ENCODE peak calls at places on chromosome 3, in seven cellular contexts. U is mesendoderm, H is endothelial cell of umbilical vein, Z is endodermal cell, M is HCT116, S is astrocyte, O is GM23248. C is an unnamed sample.

GRCh38 chr3:127418560-127419099 is 130.8 kb upstream of the PRR20G start:
- DNase-seq in U (no peak), H (no peak), Z (peak), M (no peak), S (no peak), O (no peak), C (no peak)

GRCh38 chr3:61985020-61985419 is 388.3 kb downstream of the FEZF2 start:
- DNase-seq in U (no peak), H (peak), Z (no peak), M (no peak), S (peak), O (peak), C (peak)

GRCh38 chr3:63977893-63978292 is 45.4 kb downstream of the PSMD6 start:
- DNase-seq in U (no peak), H (no peak), Z (no peak), M (no peak), S (no peak), O (peak), C (no peak)

GRCh38 chr3:101643861-101644613 is 32.9 kb downstream of the ZBTB11 start:
- DNase-seq in U (no peak), H (peak), Z (no peak), M (peak), S (peak), O (peak), C (peak)

GRCh38 chr3:173911446-173911845 is 513.9 kb downstream of the NLGN1 start:
- DNase-seq in U (no peak), H (no peak), Z (no peak), M (no peak), S (peak), O (no peak), C (no peak)

GRCh38 chr3:4950948-4951347 is 28.3 kb upstream of the BHLHE40 start:
- DNase-seq in U (no peak), H (no peak), Z (no peak), M (no peak), S (no peak), O (no peak), C (peak)

GRCh38 chr3:54850484-54851003 is 77.3 kb downstream of the LRTM1 start:
- DNase-seq in U (no peak), H (no peak), Z (no peak), M (no peak), S (no peak), O (no peak), C (no peak)

GRCh38 chr3:106534206-106534605 is 665.4 kb upstream of the CBLB start:
- DNase-seq in U (no peak), H (peak), Z (no peak), M (no peak), S (peak), O (peak), C (peak)

GRCh38 chr3:178095522-178095921 is 440.7 kb upstream of the KCNMB2 start:
- DNase-seq in U (no peak), H (no peak), Z (no peak), M (no peak), S (no peak), O (no peak), C (no peak)

GRCh38 chr3:165336786-165337185 is 140.6 kb upstream of the SLITRK3 start:
- DNase-seq in U (no peak), H (no peak), Z (no peak), M (no peak), S (peak), O (no peak), C (peak)

GRCh38 chr3:114551770-114552526 is 258.1 kb downstream of the TIGIT start:
- DNase-seq in U (no peak), H (peak), Z (no peak), M (peak), S (peak), O (peak), C (peak)

GRCh38 chr3:50257990-50258389 is 11.0 kb upstream of the SEMA3B start:
- DNase-seq in U (no peak), H (no peak), Z (no peak), M (no peak), S (no peak), O (no peak), C (no peak)

GRCh38 chr3:25916286-25916685 is 126.4 kb downstream of the OXSM start:
- DNase-seq in U (no peak), H (no peak), Z (no peak), M (no peak), S (no peak), O (no peak), C (peak)

GRCh38 chr3:71461749-71462483 is 121.6 kb downstream of the FOXP1 start:
- DNase-seq in U (peak), H (no peak), Z (no peak), M (no peak), S (peak), O (peak), C (peak)

GRCh38 chr3:70832811-70833509 is 520.5 kb upstream of the MDFIC2 start:
- DNase-seq in U (no peak), H (no peak), Z (no peak), M (no peak), S (peak), O (peak), C (no peak)

GRCh38 chr3:161139686-161140085 is 34.5 kb upstream of the B3GALNT1 start:
- DNase-seq in U (no peak), H (peak), Z (no peak), M (no peak), S (no peak), O (no peak), C (peak)

GRCh38 chr3:55654123-55654787 is 167.1 kb upstream of the WNT5A start:
- DNase-seq in U (no peak), H (no peak), Z (no peak), M (no peak), S (no peak), O (no peak), C (no peak)

GRCh38 chr3:65914740-65915366 is 123.9 kb downstream of the MAGI1 start:
- DNase-seq in U (peak), H (peak), Z (no peak), M (no peak), S (no peak), O (peak), C (peak)

GRCh38 chr3:131388400-131388799 is 6.8 kb downstream of the NUDT16 start:
- DNase-seq in U (no peak), H (peak), Z (no peak), M (no peak), S (peak), O (peak), C (peak)

GRCh38 chr3:156160653-156161052 is 40.3 kb downstream of the KCNAB1 start:
- DNase-seq in U (no peak), H (peak), Z (no peak), M (no peak), S (no peak), O (no peak), C (no peak)

GRCh38 chr3:79419222-79419621 is 348.6 kb downstream of the ROBO1 start:
- DNase-seq in U (no peak), H (no peak), Z (no peak), M (no peak), S (peak), O (peak), C (no peak)

GRCh38 chr3:88324788-88325187 is 175.0 kb downstream of the C3orf38 start:
- DNase-seq in U (no peak), H (no peak), Z (no peak), M (no peak), S (no peak), O (no peak), C (no peak)

GRCh38 chr3:30354972-30355371 is 251.4 kb upstream of the TGFBR2 start:
- DNase-seq in U (no peak), H (peak), Z (no peak), M (no peak), S (no peak), O (no peak), C (peak)

GRCh38 chr3:37671000-37671483 is 190.6 kb upstream of the CTDSPL start:
- DNase-seq in U (no peak), H (no peak), Z (no peak), M (no peak), S (no peak), O (no peak), C (no peak)

GRCh38 chr3:134312072-134312872 is 61.6 kb upstream of the RYK start:
- DNase-seq in U (peak), H (no peak), Z (peak), M (no peak), S (peak), O (peak), C (peak)
- H3K27ac ChIP-seq in U (no peak), H (no peak), Z (no peak), M (peak), S (peak), O (peak), C (no peak)

DNA sequence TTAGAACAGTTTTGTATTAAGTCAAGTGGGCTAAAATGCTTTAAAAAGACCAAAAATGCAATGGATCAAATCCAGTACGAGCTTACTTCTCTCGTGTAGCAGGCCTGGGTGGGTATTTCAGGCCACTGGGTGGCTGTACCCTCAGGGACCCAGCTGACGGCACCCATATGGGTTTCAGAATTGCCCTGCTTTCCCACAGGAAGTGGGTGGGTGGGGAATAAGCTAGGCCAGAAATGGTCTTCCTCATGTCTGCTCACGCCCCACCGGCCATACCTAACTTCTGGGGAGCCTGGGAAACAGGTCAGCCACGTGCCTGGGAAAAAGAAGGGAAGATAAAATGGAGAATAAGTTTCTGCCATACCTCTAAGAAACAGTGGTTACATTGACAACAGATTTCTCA is 20.3 kb downstream of the GPR160 start:
- DNase-seq in U (no peak), H (no peak), Z (no peak), M (no peak), S (no peak), O (no peak), C (no peak)
- H3K9ac ChIP-seq in U (no peak), H (no peak), Z (no peak), M (no peak), S (no peak), O (no peak), C (no peak)

GRCh38 chr3:15470804-15471203 is 43.4 kb downstream of the EAF1 start:
- DNase-seq in U (no peak), H (no peak), Z (no peak), M (no peak), S (no peak), O (no peak), C (no peak)

GRCh38 chr3:15467227-15468181 is 40.1 kb downstream of the EAF1 start:
- DNase-seq in U (no peak), H (no peak), Z (peak), M (no peak), S (no peak), O (no peak), C (no peak)

GRCh38 chr3:15475161-15475560 is 46.3 kb downstream of the COLQ start:
- DNase-seq in U (no peak), H (no peak), Z (no peak), M (no peak), S (no peak), O (no peak), C (no peak)

GRCh38 chr3:15470261-15470660 is 42.9 kb downstream of the EAF1 start:
- DNase-seq in U (peak), H (no peak), Z (peak), M (no peak), S (no peak), O (no peak), C (peak)

GRCh38 chr3:15471861-15472260 is 44.5 kb downstream of the EAF1 start:
- DNase-seq in U (no peak), H (no peak), Z (no peak), M (no peak), S (no peak), O (no peak), C (no peak)
- H3K27ac ChIP-seq in U (no peak), H (no peak), Z (no peak), M (no peak), S (no peak), O (no peak), C (no peak)

DNA sequence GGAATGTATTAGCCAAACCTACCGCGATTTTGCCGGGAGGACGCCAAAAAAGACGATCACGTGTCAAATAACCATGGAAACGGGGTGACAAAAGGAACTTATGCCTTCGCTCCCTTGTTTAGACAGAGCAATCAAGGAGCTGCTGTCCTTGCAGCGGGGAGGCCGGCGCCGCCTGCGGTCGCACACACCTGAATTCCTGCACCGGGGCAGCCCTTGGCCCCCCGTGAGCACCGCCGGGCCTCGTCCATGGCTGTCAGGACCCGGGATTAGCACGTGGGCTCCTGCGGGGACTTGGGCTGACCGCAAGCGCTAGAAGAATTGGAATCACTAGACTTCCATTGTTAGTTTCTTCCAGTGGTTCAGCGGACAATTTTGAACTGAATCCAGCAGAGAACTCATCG is 193.1 kb downstream of the SHQ1 start:
- DNase-seq in U (peak), H (no peak), Z (peak), M (no peak), S (peak), O (peak), C (peak)
- H3K9ac ChIP-seq in U (no peak), H (no peak), Z (no peak), M (no peak), S (no peak), O (no peak), C (no peak)

DNA sequence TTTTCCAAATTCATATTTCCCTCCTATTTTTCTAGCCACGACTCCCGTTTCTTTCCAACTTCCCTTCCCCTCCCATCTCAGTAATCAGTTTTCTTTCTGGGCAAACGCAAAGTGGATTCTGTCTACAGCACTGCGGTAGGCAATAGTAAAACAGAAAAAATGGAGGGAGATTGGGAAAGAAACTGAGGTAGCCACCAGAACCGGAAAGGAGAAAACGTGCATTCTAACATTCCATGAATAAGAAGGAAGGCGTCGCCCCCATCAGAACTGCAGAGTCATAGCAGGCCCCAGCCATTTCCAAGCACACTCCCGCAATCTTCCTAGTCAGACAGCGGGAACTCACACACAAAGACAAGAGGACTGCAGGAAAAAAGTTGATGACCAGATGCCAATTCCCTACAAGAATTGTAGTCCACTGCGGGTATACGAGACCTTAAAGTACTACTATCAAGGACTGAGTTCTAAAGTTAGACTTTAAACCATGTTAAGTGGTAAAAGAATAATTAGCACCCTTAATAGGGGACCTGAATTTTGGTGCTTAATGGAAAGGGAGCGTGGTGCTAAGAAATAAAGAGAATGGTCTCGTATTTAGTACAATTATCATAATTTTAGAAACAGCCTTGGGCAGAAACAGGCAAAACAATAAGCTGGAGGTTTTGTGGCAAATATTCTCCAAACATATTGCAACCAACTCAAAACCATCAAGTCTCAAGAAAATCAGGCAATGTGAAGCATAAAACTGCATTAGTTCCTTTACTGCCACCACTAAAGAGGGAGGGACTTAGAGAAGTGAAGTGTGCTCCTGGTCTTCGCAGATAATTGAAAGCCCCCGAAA is 1.4 kb downstream of the PFN2 start:
- DNase-seq in U (peak), H (peak), Z (peak), M (peak), S (peak), O (peak), C (peak)
- H3K27ac ChIP-seq in U (peak), H (peak), Z (peak), M (peak), S (peak), O (peak), C (peak)

DNA sequence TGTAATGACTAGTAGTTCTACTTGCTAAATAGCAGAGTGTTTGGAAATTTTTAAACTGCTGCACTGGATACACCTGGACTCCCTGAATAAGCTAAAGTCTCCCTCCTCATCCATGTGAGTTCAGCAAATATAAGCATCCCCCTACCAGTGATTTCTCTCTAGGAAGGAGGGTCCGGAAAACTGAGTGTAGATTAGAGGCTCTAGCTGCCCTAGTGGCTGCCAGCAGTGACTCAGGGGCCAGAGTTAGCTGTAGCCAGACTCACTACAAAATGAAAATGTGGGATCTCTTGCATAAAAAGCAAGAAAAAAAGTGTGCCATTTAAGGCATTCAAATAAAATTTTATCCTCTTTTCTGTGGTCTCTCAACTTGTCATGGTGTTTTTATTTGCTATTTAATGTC is 485.0 kb upstream of the ATP11B start:
- DNase-seq in U (no peak), H (no peak), Z (no peak), M (no peak), S (no peak), O (no peak), C (no peak)
- H3K9ac ChIP-seq in U (no peak), H (no peak), Z (no peak), M (no peak), S (no peak), O (no peak), C (no peak)

GRCh38 chr3:124498891-124499290 is 231.4 kb upstream of the UMPS start:
- DNase-seq in U (no peak), H (no peak), Z (no peak), M (no peak), S (peak), O (peak), C (no peak)

GRCh38 chr3:124510290-124510689 is 220.0 kb upstream of the UMPS start:
- DNase-seq in U (no peak), H (no peak), Z (no peak), M (no peak), S (peak), O (peak), C (peak)

GRCh38 chr3:124509884-124510283 is 220.4 kb upstream of the UMPS start:
- DNase-seq in U (no peak), H (no peak), Z (no peak), M (no peak), S (no peak), O (no peak), C (no peak)

GRCh38 chr3:124504332-124505059 is 225.8 kb upstream of the UMPS start:
- DNase-seq in U (no peak), H (peak), Z (no peak), M (no peak), S (peak), O (peak), C (peak)
- H3K27ac ChIP-seq in U (no peak), H (no peak), Z (no peak), M (no peak), S (no peak), O (no peak), C (no peak)

GRCh38 chr3:133152056-133152455 is 113.9 kb downstream of the TMEM108 start:
- DNase-seq in U (peak), H (no peak), Z (no peak), M (no peak), S (no peak), O (no peak), C (no peak)

GRCh38 chr3:133152821-133153220 is 114.6 kb downstream of the TMEM108 start:
- DNase-seq in U (no peak), H (no peak), Z (no peak), M (no peak), S (no peak), O (no peak), C (no peak)

GRCh38 chr3:133157716-133158115 is 119.5 kb downstream of the TMEM108 start:
- DNase-seq in U (no peak), H (no peak), Z (no peak), M (no peak), S (no peak), O (no peak), C (no peak)

GRCh38 chr3:133158686-133159085 is 120.5 kb downstream of the TMEM108 start:
- DNase-seq in U (no peak), H (no peak), Z (no peak), M (no peak), S (no peak), O (no peak), C (no peak)

DNA sequence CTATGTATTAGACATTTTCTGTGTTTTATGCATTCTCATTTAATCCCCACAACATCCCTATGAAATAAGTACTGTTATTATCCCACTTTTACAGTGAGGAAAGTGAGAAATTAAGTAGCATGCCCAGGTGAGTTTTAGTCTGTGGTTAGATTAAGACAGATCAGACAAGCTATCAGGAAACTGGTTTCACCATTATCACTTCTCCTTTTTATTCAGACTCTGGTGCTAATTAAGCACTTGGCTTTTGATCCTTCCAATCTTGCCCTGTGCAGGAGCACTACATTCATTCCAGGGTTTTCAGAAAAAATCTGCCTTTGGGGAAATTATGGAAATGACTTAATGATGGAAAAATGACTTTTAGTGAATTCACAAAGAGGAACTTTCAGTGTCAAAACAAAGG is 115.2 kb downstream of the TMEM108 start:
- DNase-seq in U (no peak), H (no peak), Z (no peak), M (no peak), S (no peak), O (no peak), C (no peak)
- H3K9ac ChIP-seq in U (no peak), H (no peak), Z (no peak), M (no peak), S (no peak), O (no peak), C (no peak)

DNA sequence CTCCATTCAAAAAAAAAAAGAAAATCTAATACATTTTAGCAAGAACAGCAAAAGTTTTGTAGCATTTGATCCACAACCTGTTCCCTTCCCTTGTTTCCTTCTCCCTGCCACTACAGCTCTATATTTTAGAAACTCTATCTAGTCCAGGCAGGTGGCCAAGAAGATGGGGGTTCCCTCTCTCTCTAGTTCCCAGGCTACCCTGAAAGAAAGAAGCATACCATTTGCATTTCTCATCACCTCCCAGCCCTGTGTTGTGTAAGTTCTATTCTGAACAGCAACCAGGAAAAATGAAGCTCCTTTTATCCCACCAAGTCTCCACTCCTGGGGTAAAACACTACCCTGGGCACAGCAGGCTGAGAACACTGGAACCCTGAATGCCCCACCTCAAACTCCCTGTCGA is 100.0 kb downstream of the PCCB start:
- DNase-seq in U (no peak), H (no peak), Z (no peak), M (no peak), S (peak), O (peak), C (peak)
- H3K27ac ChIP-seq in U (no peak), H (no peak), Z (no peak), M (no peak), S (peak), O (peak), C (no peak)